ENCODE peak calls at places on chromosomes 7 and 10, in five cellular contexts. T, D, A, O and X are unnamed samples.

GRCh38 chr7:67462781-67463191 is 466.2 kb downstream of the TYW1 start:
- DNase-seq in T (no peak), O (no peak), A (no peak), D (no peak), X (peak; percentile 92)

GRCh38 chr10:72274213-72274729 is 547 bp downstream of the DDIT4 start:
- DNase-seq in A (no peak), T (peak; percentile 91), O (peak; percentile 13), D (peak; percentile 78), X (no peak)

GRCh38 chr7:151632750-151633515 is 113.2 kb upstream of the RHEB start:
- DNase-seq in D (peak; percentile 65), A (peak; percentile 74), O (peak; percentile 23), T (peak; percentile 93), X (peak; percentile 73)

GRCh38 chr10:62817763-62818425 is 1.7 kb upstream of the EGR2 start:
- DNase-seq in D (peak; percentile 76), O (peak; percentile 61), A (peak; percentile 94), T (peak; percentile 97), X (peak; percentile 81)

GRCh38 chr7:47405286-47405904 is 176.5 kb downstream of the TNS3 start:
- DNase-seq in T (no peak), D (no peak), O (no peak), A (no peak), X (no peak)

GRCh38 chr10:92575961-92576360 is 2.1 kb upstream of the IDE start:
- DNase-seq in D (no peak), T (no peak), A (no peak), O (peak; percentile 53), X (no peak)

GRCh38 chr7:128260069-128260468 is 19.0 kb downstream of the LEP start:
- DNase-seq in D (no peak), A (no peak), O (no peak), T (no peak), X (no peak)

GRCh38 chr10:80529604-80530003 is 8.1 kb upstream of the SH2D4B start:
- DNase-seq in A (no peak), D (no peak), O (peak; percentile 22), T (no peak), X (no peak)

GRCh38 chr7:144255471-144255897 is 9.1 kb downstream of the OR2A7 start:
- DNase-seq in T (no peak), O (no peak), A (no peak), D (no peak), X (peak; percentile 37)

GRCh38 chr10:43372751-43373445 is 1.5 kb downstream of the FXYD4 start:
- DNase-seq in A (peak; percentile 78), D (no peak), O (no peak), T (peak; percentile 25), X (peak; percentile 30)

GRCh38 chr10:97813311-97813710 is 36.3 kb upstream of the GOLGA7B start:
- DNase-seq in D (no peak), A (no peak), O (no peak), T (no peak), X (no peak)

GRCh38 chr7:148142660-148143248 is 447.8 kb upstream of the C7orf33 start:
- DNase-seq in O (peak; percentile 21), T (no peak), D (peak; percentile 24), A (peak; percentile 67), X (no peak)

GRCh38 chr7:47512481-47513176 is 69.3 kb downstream of the TNS3 start:
- DNase-seq in T (no peak), A (no peak), D (no peak), O (no peak), X (no peak)

GRCh38 chr10:79312601-79313187 is 34.6 kb upstream of the PPIF start:
- DNase-seq in D (peak; percentile 25), O (no peak), T (peak; percentile 50), A (no peak), X (no peak)

GRCh38 chr7:47937065-47937687 is 11.1 kb downstream of the PKD1L1 start:
- DNase-seq in A (peak; percentile 20), O (no peak), T (peak; percentile 83), D (no peak), X (no peak)

GRCh38 chr10:3761111-3761686 is 23.8 kb downstream of the KLF6 start:
- DNase-seq in A (no peak), T (no peak), D (no peak), O (peak; percentile 29), X (no peak)

GRCh38 chr7:48274662-48275061 is 103.4 kb downstream of the ABCA13 start:
- DNase-seq in O (peak; percentile 37), D (no peak), A (no peak), T (no peak), X (no peak)

GRCh38 chr7:28623863-28624262 is 211.5 kb downstream of the CREB5 start:
- DNase-seq in D (no peak), T (no peak), A (no peak), O (no peak), X (no peak)

GRCh38 chr7:124459101-124460052 is 306.2 kb downstream of the GPR37 start:
- DNase-seq in A (no peak), D (no peak), O (peak; percentile 87), T (no peak), X (peak; percentile 66)

GRCh38 chr7:69739182-69739581 is 140.9 kb downstream of the AUTS2 start:
- DNase-seq in D (no peak), O (no peak), A (no peak), T (no peak), X (no peak)

GRCh38 chr7:103114576-103115008 is 34.3 kb downstream of the NAPEPLD start:
- DNase-seq in A (no peak), D (no peak), T (no peak), O (no peak), X (no peak)

GRCh38 chr7:55787796-55788195 is 74.8 kb downstream of the SEPTIN14 start:
- DNase-seq in A (no peak), T (no peak), O (no peak), D (no peak), X (no peak)
- H3K27me3 ChIP-seq in A (no peaks in the 10 kb centered on the region), T (no peaks in the 10 kb centered on the region), O (no peaks in the 10 kb centered on the region), D (no peaks in the 10 kb centered on the region), X (no peaks in the 10 kb centered on the region)

GRCh38 chr7:150322114-150322832 is 882 bp upstream of the LRRC61 start:
- DNase-seq in T (no peak), A (no peak), O (no peak), D (no peak), X (no peak)
- H3K27ac ChIP-seq in T (peak overlapping the region; percentile 94), A (no peak overlapping the region), O (no peak overlapping the region), D (peak overlapping the region; percentile 98), X (peak overlapping the region; percentile 85)

GRCh38 chr10:86451604-86451960 is 70.0 kb downstream of the WAPL start:
- DNase-seq in A (no peak), O (no peak), T (no peak), D (no peak), X (no peak)
- H3K36me3 ChIP-seq in A (peaks cover 39% of the 10 kb centered on the region), O (peaks cover 31% of the 10 kb centered on the region), T (peaks cover 97% of the 10 kb centered on the region), D (no peaks in the 10 kb centered on the region), X (peaks cover 12% of the 10 kb centered on the region)

GRCh38 chr10:58066126-58066525 is 201.6 kb downstream of the IPMK start:
- DNase-seq in T (no peak), A (no peak), D (no peak), O (no peak), X (no peak)

GRCh38 chr10:58063854-58064480 is 203.7 kb downstream of the IPMK start:
- DNase-seq in A (no peak), O (no peak), D (no peak), T (no peak), X (no peak)

GRCh38 chr10:58066979-58067378 is 200.7 kb downstream of the IPMK start:
- DNase-seq in O (no peak), T (no peak), D (no peak), A (no peak), X (no peak)

GRCh38 chr10:58064714-58065528 is 202.8 kb downstream of the IPMK start:
- DNase-seq in O (peak; percentile 58), T (no peak), A (peak; percentile 65), D (no peak), X (no peak)

DNA sequence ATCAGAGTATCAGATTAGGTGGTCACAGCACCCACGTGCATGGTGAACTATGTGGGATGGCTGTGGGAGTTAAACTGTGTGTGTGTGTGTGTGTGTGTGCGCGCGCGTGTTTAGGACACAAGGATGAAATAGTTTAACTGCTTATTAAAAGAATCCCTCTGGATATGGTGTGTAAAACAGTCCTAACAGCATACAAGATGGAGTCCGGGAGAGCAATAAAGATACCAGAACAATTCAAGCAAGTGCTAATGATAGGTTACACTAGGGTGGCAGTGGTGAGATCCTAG is 202.2 kb downstream of the IPMK start:
- DNase-seq in T (no peak), O (no peak), D (no peak), A (no peak), X (no peak)
- H3K27me3 ChIP-seq in T (no peaks in the 10 kb centered on the region), O (peaks cover 2% of the 10 kb centered on the region), D (no peaks in the 10 kb centered on the region), A (no peaks in the 10 kb centered on the region), X (no peaks in the 10 kb centered on the region)

GRCh38 chr7:50621206-50621605 is 56.0 kb upstream of the DDC start:
- DNase-seq in A (no peak), T (no peak), D (no peak), O (no peak), X (no peak)
- H3K27ac ChIP-seq in A (no peak overlapping the region), T (no peak overlapping the region), D (peak overlapping the region; percentile 0), O (no peak overlapping the region), X (no peak overlapping the region)

GRCh38 chr7:2211926-2212325 is 20.8 kb downstream of the MAD1L1 start:
- DNase-seq in T (peak; percentile 69), A (no peak), D (no peak), O (no peak), X (no peak)
- H3K36me3 ChIP-seq in T (peaks cover 96% of the 10 kb centered on the region), A (no peaks in the 10 kb centered on the region), D (no peaks in the 10 kb centered on the region), O (peaks cover 55% of the 10 kb centered on the region), X (peaks cover 76% of the 10 kb centered on the region)

GRCh38 chr10:117092386-117092785 is 45.7 kb downstream of the VAX1 start:
- DNase-seq in D (no peak), O (no peak), T (no peak), A (no peak), X (no peak)

GRCh38 chr10:117087521-117087920 is 50.5 kb downstream of the VAX1 start:
- DNase-seq in D (no peak), O (no peak), T (no peak), A (no peak), X (no peak)

GRCh38 chr10:117086545-117086944 is 51.5 kb downstream of the VAX1 start:
- DNase-seq in T (no peak), D (no peak), O (no peak), A (no peak), X (no peak)

GRCh38 chr10:117094856-117095255 is 43.2 kb downstream of the VAX1 start:
- DNase-seq in O (no peak), T (no peak), A (peak; percentile 88), D (no peak), X (no peak)

DNA sequence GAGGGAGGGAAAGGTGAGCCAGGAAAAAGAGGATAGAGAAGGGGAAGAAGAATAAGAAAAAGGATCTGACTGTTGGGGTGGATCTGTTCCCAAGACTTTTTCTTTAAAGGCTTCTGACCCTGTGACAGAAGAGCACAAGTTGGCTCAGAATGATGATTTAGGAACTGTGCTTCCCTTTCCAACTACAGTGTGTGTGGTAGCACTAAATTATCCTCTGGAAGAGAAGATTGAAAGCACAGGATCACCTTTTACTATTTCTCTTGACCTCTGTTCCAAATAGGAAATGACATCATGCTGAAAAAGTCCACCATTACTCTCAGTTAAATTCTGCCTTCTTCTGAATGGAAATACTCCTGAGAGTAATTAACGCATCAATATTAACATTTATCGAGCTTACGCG is 47.2 kb downstream of the VAX1 start:
- DNase-seq in O (no peak), D (no peak), A (no peak), T (no peak), X (no peak)
- H3K27me3 ChIP-seq in O (no peaks in the 10 kb centered on the region), D (no peaks in the 10 kb centered on the region), A (peaks cover 55% of the 10 kb centered on the region), T (no peaks in the 10 kb centered on the region), X (peaks cover 6% of the 10 kb centered on the region)

GRCh38 chr10:5070648-5071410 is 23.4 kb upstream of the AKR1C3 start:
- DNase-seq in A (no peak), D (no peak), O (peak; percentile 30), T (no peak), X (no peak)
- H3K27ac ChIP-seq in A (no peak overlapping the region), D (peak overlapping the region; percentile 82), O (peak overlapping the region; percentile 43), T (no peak overlapping the region), X (peak overlapping the region; percentile 70)